ENCODE peak calls at places on chromosomes 4 and X, in four cellular contexts. T is activated CD8-positive, alpha-beta memory T cell treated with anti-CD3 and anti-CD28 coated beads, Interleukin-2, amount 50 U/mL, for 4 hours; M is activated T-helper 1 cell treated with anti-CD3 and anti-CD28 coated beads, Interleukin-12 subunit alpha, Interleukin-12 subunit beta, Interleukin-2, Interleukin-4 antibody, amounts not matched to agents 30 ng/mL and 10 ng/mL and 1 ng/mL, durations not matched to agents 14 hours and 24 hours and 36 hours; H is ureter. C is an unnamed sample.
A peak's percentile ranks its signal among the peaks of the same experiment; 100 is the strongest.

GRCh38 chr4:147958057-147958456 is 226.2 kb downstream of the ARHGAP10 start:
- DNase-seq in H (no peak), M (no peak), T (no peak), C (no peak)

GRCh38 chrX:101485212-101486064 is at the start of gene ARMCX4:
- DNase-seq in T (peak; percentile 49), M (no peak), H (no peak), C (no peak)

GRCh38 chrX:115399306-115399705 is 109.8 kb downstream of the LUZP4 start:
- DNase-seq in M (no peak), T (no peak), H (no peak), C (no peak)

GRCh38 chrX:49754238-49754857 is 58.6 kb upstream of the PAGE1 start:
- DNase-seq in T (peak; percentile 27), M (peak; percentile 12), H (peak; percentile 48), C (no peak)

GRCh38 chr4:23822181-23822580 is 67.7 kb downstream of the PPARGC1A start:
- DNase-seq in M (no peak), T (no peak), H (no peak), C (no peak)

GRCh38 chrX:139388234-139388633 is 142.3 kb upstream of the F9 start:
- DNase-seq in H (no peak), M (no peak), T (no peak), C (no peak)

GRCh38 chrX:106286053-106286650 is 118.0 kb downstream of the PWWP3B start:
- DNase-seq in H (no peak), M (no peak), T (no peak), C (no peak)

GRCh38 chr4:55947912-55948725 is 626 bp upstream of the CEP135 start:
- DNase-seq in M (peak; percentile 52), H (no peak), T (peak; percentile 21), C (no peak)

GRCh38 chr4:169899295-169899694 is 126.9 kb downstream of the MFAP3L start:
- DNase-seq in T (no peak), H (no peak), M (no peak), C (no peak)

GRCh38 chr4:77052352-77052751 is 23.4 kb downstream of the CCNI start:
- DNase-seq in T (peak; percentile 67), H (no peak), M (peak; percentile 29), C (no peak)

GRCh38 chr4:26141101-26141830 is 179.5 kb upstream of the RBPJ start:
- DNase-seq in M (no peak), H (no peak), T (no peak), C (no peak)

GRCh38 chrX:154046262-154046771 is 26.6 kb upstream of the IRAK1 start:
- DNase-seq in T (no peak), H (no peak), M (no peak), C (no peak)

GRCh38 chr4:17336069-17336468 is 175.8 kb downstream of the QDPR start:
- DNase-seq in T (no peak), H (no peak), M (no peak), C (no peak)

GRCh38 chr4:76639292-76639691 is 204.3 kb downstream of the SHROOM3 start:
- DNase-seq in M (no peak), T (no peak), H (no peak), C (no peak)

GRCh38 chrX:130523460-130524394 is 121.9 kb downstream of the RBMX2 start:
- DNase-seq in T (no peak), M (no peak), H (no peak), C (no peak)

GRCh38 chrX:1763294-1763693 is 148.4 kb downstream of the ASMT start:
- DNase-seq in M (no peak), T (no peak), H (no peak), C (no peak)

GRCh38 chr4:90727938-90728337 is 600.7 kb downstream of the CCSER1 start:
- DNase-seq in M (no peak), H (no peak), T (no peak), C (no peak)

GRCh38 chr4:114729339-114729738 is 130.7 kb downstream of the UGT8 start:
- DNase-seq in T (no peak), H (no peak), M (no peak), C (no peak)

GRCh38 chr4:102557636-102558035 is 56.5 kb downstream of the NFKB1 start:
- DNase-seq in M (no peak), H (no peak), T (no peak), C (no peak)

GRCh38 chr4:6245246-6246169 is 24.1 kb upstream of the WFS1 start:
- DNase-seq in H (no peak), M (no peak), T (no peak), C (no peak)

GRCh38 chrX:154717824-154718223 is 33.1 kb downstream of the GAB3 start:
- DNase-seq in T (no peak), M (no peak), H (no peak), C (no peak)

GRCh38 chr4:108116423-108117168 is 52.1 kb downstream of the LEF1 start:
- DNase-seq in H (no peak), T (no peak), M (no peak), C (no peak)

GRCh38 chr4:104811727-104812126 is 317.0 kb upstream of the CXXC4 start:
- DNase-seq in H (no peak), M (no peak), T (no peak), C (no peak)

GRCh38 chrX:118717703-118718391 is 9.6 kb upstream of the IL13RA1 start:
- DNase-seq in M (no peak), T (no peak), H (no peak), C (no peak)

GRCh38 chr4:145808021-145808650 is 128.2 kb downstream of the C4orf51 start:
- DNase-seq in H (no peak), T (no peak), M (peak; percentile 56), C (no peak)

GRCh38 chrX:13123857-13124345 is 79.5 kb upstream of the FAM9C start:
- DNase-seq in T (no peak), M (no peak), H (no peak), C (no peak)

GRCh38 chr4:141036786-141037185 is 96.5 kb downstream of the RNF150 start:
- DNase-seq in H (no peak), T (no peak), M (no peak), C (no peak)

GRCh38 chr4:1408418-1408817 is 2.2 kb upstream of the NKX1-1 start:
- DNase-seq in H (no peak), M (no peak), T (no peak), C (peak; percentile 50)

C was measured in coronary artery.